ENCODE peak calls at places on chromosomes 3 and 15, in nine cellular contexts. One of them, this sample, is unnamed.

GRCh38 chr3:126130981-126131750 is 47.2 kb upstream of the SLC41A3 start:
- DNase-seq in CD8-positive, alpha-beta T cell: no peak
- DNase-seq in fibroblast of mammary gland: no peak
- DNase-seq in MCF 10A: no peak
- DNase-seq in pancreas: peak
- DNase-seq in fibroblast of pulmonary artery: no peak
- DNase-seq in psoas muscle: peak
- DNase-seq in ovary: no peak
- DNase-seq in astrocyte of the spinal cord: no peak
- DNase-seq in this sample: no peak

GRCh38 chr3:23702198-23702597 is 103.6 kb upstream of the UBE2E1 start:
- DNase-seq in MCF 10A: no peak
- DNase-seq in astrocyte of the spinal cord: peak
- DNase-seq in ovary: no peak
- DNase-seq in pancreas: no peak
- DNase-seq in psoas muscle: no peak
- DNase-seq in CD8-positive, alpha-beta T cell: no peak
- DNase-seq in fibroblast of pulmonary artery: no peak
- DNase-seq in fibroblast of mammary gland: no peak
- DNase-seq in this sample: no peak

GRCh38 chr3:140166908-140167599 is 232.1 kb downstream of the CLSTN2 start:
- DNase-seq in fibroblast of mammary gland: no peak
- DNase-seq in CD8-positive, alpha-beta T cell: no peak
- DNase-seq in astrocyte of the spinal cord: no peak
- DNase-seq in pancreas: no peak
- DNase-seq in psoas muscle: no peak
- DNase-seq in ovary: no peak
- DNase-seq in fibroblast of pulmonary artery: no peak
- DNase-seq in MCF 10A: no peak
- DNase-seq in this sample: no peak

GRCh38 chr15:60395276-60396011 is 2.3 kb downstream of the ANXA2 start:
- DNase-seq in CD8-positive, alpha-beta T cell: no peak
- DNase-seq in fibroblast of mammary gland: no peak
- DNase-seq in astrocyte of the spinal cord: peak
- DNase-seq in ovary: no peak
- DNase-seq in MCF 10A: peak
- DNase-seq in psoas muscle: no peak
- DNase-seq in fibroblast of pulmonary artery: no peak
- DNase-seq in pancreas: no peak
- DNase-seq in this sample: no peak

GRCh38 chr3:116085456-116085855 is 359.8 kb downstream of the LSAMP start:
- DNase-seq in CD8-positive, alpha-beta T cell: no peak
- DNase-seq in fibroblast of mammary gland: peak
- DNase-seq in fibroblast of pulmonary artery: no peak
- DNase-seq in pancreas: no peak
- DNase-seq in MCF 10A: peak
- DNase-seq in psoas muscle: no peak
- DNase-seq in astrocyte of the spinal cord: no peak
- DNase-seq in ovary: no peak
- DNase-seq in this sample: peak

GRCh38 chr3:57091471-57091870 is 31.0 kb downstream of the SPATA12 start:
- DNase-seq in astrocyte of the spinal cord: peak
- DNase-seq in MCF 10A: no peak
- DNase-seq in fibroblast of pulmonary artery: peak
- DNase-seq in psoas muscle: no peak
- DNase-seq in CD8-positive, alpha-beta T cell: no peak
- DNase-seq in pancreas: no peak
- DNase-seq in ovary: no peak
- DNase-seq in fibroblast of mammary gland: peak
- DNase-seq in this sample: peak

GRCh38 chr15:48244923-48245322 is 38.8 kb downstream of the SLC12A1 start:
- DNase-seq in astrocyte of the spinal cord: no peak
- DNase-seq in fibroblast of mammary gland: peak
- DNase-seq in psoas muscle: no peak
- DNase-seq in CD8-positive, alpha-beta T cell: no peak
- DNase-seq in MCF 10A: peak
- DNase-seq in fibroblast of pulmonary artery: peak
- DNase-seq in pancreas: no peak
- DNase-seq in ovary: no peak
- DNase-seq in this sample: peak

GRCh38 chr3:100125539-100125938 is 11.2 kb upstream of the FILIP1L start:
- DNase-seq in ovary: no peak
- DNase-seq in psoas muscle: no peak
- DNase-seq in CD8-positive, alpha-beta T cell: no peak
- DNase-seq in fibroblast of mammary gland: no peak
- DNase-seq in MCF 10A: peak
- DNase-seq in pancreas: no peak
- DNase-seq in astrocyte of the spinal cord: peak
- DNase-seq in fibroblast of pulmonary artery: no peak
- DNase-seq in this sample: no peak

DNA sequence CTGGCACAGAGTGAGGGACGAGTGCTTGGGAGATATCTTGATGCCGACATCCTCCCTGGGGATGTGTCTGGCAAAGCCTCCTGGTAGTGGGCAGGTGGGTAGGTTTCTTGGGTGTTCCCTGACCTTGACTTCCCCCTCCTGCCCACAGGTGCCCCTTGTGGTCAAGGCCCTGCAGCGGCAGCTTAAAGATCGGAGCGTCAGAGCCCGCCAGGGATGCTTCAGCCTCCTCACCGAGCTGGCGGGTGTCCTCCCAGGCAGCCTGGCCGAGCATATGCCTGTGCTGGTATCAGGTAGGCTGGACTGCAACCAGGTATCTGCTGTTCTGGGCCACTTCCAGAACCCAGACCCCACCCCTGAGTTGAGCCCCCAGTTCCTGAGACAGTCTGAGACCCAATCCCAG is 19.2 kb downstream of the CAND2 start:
- DNase-seq in ovary: no peak
- DNase-seq in MCF 10A: no peak
- DNase-seq in CD8-positive, alpha-beta T cell: no peak
- DNase-seq in pancreas: no peak
- DNase-seq in astrocyte of the spinal cord: no peak
- DNase-seq in fibroblast of mammary gland: no peak
- DNase-seq in psoas muscle: no peak
- DNase-seq in fibroblast of pulmonary artery: no peak
- DNase-seq in this sample: no peak
- TF ChIP-seq CTCF in ovary: no peak
- TF ChIP-seq CTCF in MCF 10A: no peak
- TF ChIP-seq CTCF in CD8-positive, alpha-beta T cell: no peak
- TF ChIP-seq CTCF in pancreas: no peak
- TF ChIP-seq CTCF in astrocyte of the spinal cord: no peak
- TF ChIP-seq CTCF in fibroblast of mammary gland: no peak
- TF ChIP-seq CTCF in psoas muscle: no peak
- TF ChIP-seq CTCF in fibroblast of pulmonary artery: no peak
- TF ChIP-seq CTCF in this sample: no peak

GRCh38 chr15:27254016-27254415 is 283.0 kb downstream of the GABRG3 start:
- DNase-seq in fibroblast of pulmonary artery: no peak
- DNase-seq in pancreas: no peak
- DNase-seq in MCF 10A: no peak
- DNase-seq in astrocyte of the spinal cord: no peak
- DNase-seq in fibroblast of mammary gland: no peak
- DNase-seq in ovary: no peak
- DNase-seq in CD8-positive, alpha-beta T cell: no peak
- DNase-seq in psoas muscle: no peak
- DNase-seq in this sample: no peak

GRCh38 chr15:27249723-27250160 is 278.8 kb downstream of the GABRG3 start:
- DNase-seq in fibroblast of pulmonary artery: no peak
- DNase-seq in psoas muscle: no peak
- DNase-seq in ovary: no peak
- DNase-seq in CD8-positive, alpha-beta T cell: no peak
- DNase-seq in fibroblast of mammary gland: no peak
- DNase-seq in pancreas: no peak
- DNase-seq in astrocyte of the spinal cord: no peak
- DNase-seq in MCF 10A: no peak
- DNase-seq in this sample: no peak

GRCh38 chr15:27249046-27249722 is 278.2 kb downstream of the GABRG3 start:
- DNase-seq in pancreas: no peak
- DNase-seq in ovary: no peak
- DNase-seq in fibroblast of mammary gland: no peak
- DNase-seq in MCF 10A: no peak
- DNase-seq in CD8-positive, alpha-beta T cell: no peak
- DNase-seq in fibroblast of pulmonary artery: no peak
- DNase-seq in psoas muscle: no peak
- DNase-seq in astrocyte of the spinal cord: no peak
- DNase-seq in this sample: no peak

GRCh38 chr15:27248251-27248650 is 277.3 kb downstream of the GABRG3 start:
- DNase-seq in astrocyte of the spinal cord: no peak
- DNase-seq in CD8-positive, alpha-beta T cell: no peak
- DNase-seq in psoas muscle: no peak
- DNase-seq in fibroblast of pulmonary artery: no peak
- DNase-seq in pancreas: no peak
- DNase-seq in MCF 10A: no peak
- DNase-seq in fibroblast of mammary gland: no peak
- DNase-seq in ovary: no peak
- DNase-seq in this sample: no peak

GRCh38 chr15:27250223-27250622 is 279.2 kb downstream of the GABRG3 start:
- DNase-seq in pancreas: no peak
- DNase-seq in fibroblast of pulmonary artery: no peak
- DNase-seq in CD8-positive, alpha-beta T cell: no peak
- DNase-seq in MCF 10A: no peak
- DNase-seq in astrocyte of the spinal cord: no peak
- DNase-seq in psoas muscle: no peak
- DNase-seq in ovary: no peak
- DNase-seq in fibroblast of mammary gland: no peak
- DNase-seq in this sample: no peak
- TF ChIP-seq CTCF in pancreas: no peak
- TF ChIP-seq CTCF in fibroblast of pulmonary artery: no peak
- TF ChIP-seq CTCF in CD8-positive, alpha-beta T cell: no peak
- TF ChIP-seq CTCF in MCF 10A: no peak
- TF ChIP-seq CTCF in astrocyte of the spinal cord: no peak
- TF ChIP-seq CTCF in psoas muscle: no peak
- TF ChIP-seq CTCF in ovary: no peak
- TF ChIP-seq CTCF in fibroblast of mammary gland: no peak
- TF ChIP-seq CTCF in this sample: no peak

DNA sequence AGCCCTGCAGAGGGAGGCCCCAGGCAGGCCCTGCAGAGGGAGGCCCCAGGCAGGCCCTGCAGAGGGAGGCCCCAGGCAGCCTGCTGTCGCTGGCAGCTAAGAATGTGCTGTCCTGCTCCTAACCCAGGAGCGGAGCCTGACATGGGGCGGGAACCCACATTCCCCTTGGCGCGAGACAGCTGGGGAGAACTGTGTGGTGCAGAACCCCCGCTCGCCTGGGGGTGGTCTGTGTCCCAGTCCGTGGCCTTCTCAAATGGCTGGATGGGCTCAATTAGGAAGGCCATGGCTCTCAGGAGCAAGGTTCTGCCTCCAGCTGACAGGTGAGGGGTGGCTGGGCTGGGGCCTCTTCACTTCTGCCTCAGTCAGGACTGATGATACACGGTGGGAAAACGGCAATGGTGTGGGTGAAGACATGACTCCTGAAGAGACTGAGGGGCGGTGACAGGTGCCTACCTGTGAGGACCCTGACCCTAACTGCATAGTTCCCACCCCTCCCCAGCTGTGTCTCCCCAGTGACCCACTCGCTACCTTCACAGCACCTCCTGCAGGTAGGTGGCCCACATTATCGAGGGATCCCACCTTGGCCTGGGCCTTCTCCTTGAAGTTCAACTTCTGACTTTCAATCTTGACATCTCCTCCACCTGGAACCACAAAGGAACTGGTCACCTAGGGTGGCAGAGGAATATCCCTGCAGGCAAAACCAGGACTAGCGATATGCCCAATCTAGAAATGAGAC is 52.0 kb downstream of the DHX30 start:
- DNase-seq in fibroblast of mammary gland: no peak
- DNase-seq in CD8-positive, alpha-beta T cell: no peak
- DNase-seq in MCF 10A: no peak
- DNase-seq in astrocyte of the spinal cord: no peak
- DNase-seq in psoas muscle: no peak
- DNase-seq in pancreas: no peak
- DNase-seq in ovary: no peak
- DNase-seq in fibroblast of pulmonary artery: no peak
- DNase-seq in this sample: no peak
- TF ChIP-seq CTCF in fibroblast of mammary gland: no peak
- TF ChIP-seq CTCF in CD8-positive, alpha-beta T cell: no peak
- TF ChIP-seq CTCF in MCF 10A: no peak
- TF ChIP-seq CTCF in astrocyte of the spinal cord: no peak
- TF ChIP-seq CTCF in psoas muscle: no peak
- TF ChIP-seq CTCF in pancreas: no peak
- TF ChIP-seq CTCF in ovary: no peak
- TF ChIP-seq CTCF in fibroblast of pulmonary artery: no peak
- TF ChIP-seq CTCF in this sample: no peak

GRCh38 chr3:127254001-127254400 is 33.8 kb downstream of the PRR20G start:
- DNase-seq in psoas muscle: no peak
- DNase-seq in fibroblast of pulmonary artery: no peak
- DNase-seq in ovary: no peak
- DNase-seq in CD8-positive, alpha-beta T cell: no peak
- DNase-seq in pancreas: no peak
- DNase-seq in astrocyte of the spinal cord: no peak
- DNase-seq in MCF 10A: no peak
- DNase-seq in fibroblast of mammary gland: no peak
- DNase-seq in this sample: no peak

GRCh38 chr3:127256138-127256537 is 31.7 kb downstream of the PRR20G start:
- DNase-seq in MCF 10A: no peak
- DNase-seq in astrocyte of the spinal cord: no peak
- DNase-seq in ovary: no peak
- DNase-seq in fibroblast of mammary gland: no peak
- DNase-seq in CD8-positive, alpha-beta T cell: no peak
- DNase-seq in fibroblast of pulmonary artery: no peak
- DNase-seq in pancreas: no peak
- DNase-seq in psoas muscle: no peak
- DNase-seq in this sample: no peak

GRCh38 chr3:127253491-127253890 is 34.4 kb downstream of the PRR20G start:
- DNase-seq in psoas muscle: no peak
- DNase-seq in fibroblast of pulmonary artery: no peak
- DNase-seq in CD8-positive, alpha-beta T cell: no peak
- DNase-seq in ovary: no peak
- DNase-seq in fibroblast of mammary gland: no peak
- DNase-seq in astrocyte of the spinal cord: no peak
- DNase-seq in MCF 10A: no peak
- DNase-seq in pancreas: no peak
- DNase-seq in this sample: no peak

GRCh38 chr3:127255516-127255915 is 32.3 kb downstream of the PRR20G start:
- DNase-seq in ovary: no peak
- DNase-seq in psoas muscle: no peak
- DNase-seq in pancreas: no peak
- DNase-seq in astrocyte of the spinal cord: no peak
- DNase-seq in fibroblast of mammary gland: no peak
- DNase-seq in MCF 10A: no peak
- DNase-seq in fibroblast of pulmonary artery: no peak
- DNase-seq in CD8-positive, alpha-beta T cell: no peak
- DNase-seq in this sample: no peak

GRCh38 chr3:127254730-127255129 is 33.1 kb downstream of the PRR20G start:
- DNase-seq in pancreas: no peak
- DNase-seq in astrocyte of the spinal cord: no peak
- DNase-seq in MCF 10A: peak
- DNase-seq in CD8-positive, alpha-beta T cell: no peak
- DNase-seq in fibroblast of mammary gland: no peak
- DNase-seq in fibroblast of pulmonary artery: peak
- DNase-seq in psoas muscle: no peak
- DNase-seq in ovary: no peak
- DNase-seq in this sample: no peak
- TF ChIP-seq CTCF in pancreas: no peak
- TF ChIP-seq CTCF in astrocyte of the spinal cord: no peak
- TF ChIP-seq CTCF in MCF 10A: peak
- TF ChIP-seq CTCF in CD8-positive, alpha-beta T cell: no peak
- TF ChIP-seq CTCF in fibroblast of mammary gland: no peak
- TF ChIP-seq CTCF in fibroblast of pulmonary artery: peak
- TF ChIP-seq CTCF in psoas muscle: peak
- TF ChIP-seq CTCF in ovary: no peak
- TF ChIP-seq CTCF in this sample: peak

This sample was measured in fibroblast of villous mesenchyme.